ENCODE peak calls at places on chromosome 15, in nine cellular contexts. A is H1; U is M059J; Y is left cardiac atrium; D is ACHN; H is stimulated activated CD4-positive, alpha-beta T cell treated with anti-CD3 and anti-CD28 coated beads, Interleukin-15, amount 100 ng/mL, for 1 hour; Q is non-pigmented ciliary epithelial cell; G is DMS79; X is NCI-H2081. J is an unnamed sample.

GRCh38 chr15:66663664-66664063 is 38.4 kb upstream of the SMAD6 start:
- DNase-seq in A (no peak), U (no peak), Y (no peak), D (no peak), H (no peak), Q (no peak), G (no peak), X (no peak), J (no peak)

GRCh38 chr15:74203914-74204431 is 1.4 kb upstream of the STRA6 start:
- DNase-seq in A (no peak), U (peak; percentile 92), Y (peak; percentile 79), D (no peak), H (no peak), Q (no peak), G (peak; percentile 60), X (peak; percentile 33), J (peak; percentile 91)

GRCh38 chr15:78213425-78213750 is 21.0 kb downstream of the ACSBG1 start:
- DNase-seq in A (no peak), U (no peak), Y (no peak), D (no peak), H (no peak), Q (no peak), G (no peak), X (no peak), J (no peak)

GRCh38 chr15:57489122-57489521 is 102.6 kb upstream of the MYZAP start:
- DNase-seq in A (no peak), U (no peak), Y (no peak), D (no peak), H (no peak), Q (no peak), G (no peak), X (no peak), J (no peak)

GRCh38 chr15:31133890-31134289 is 32.4 kb upstream of the TRPM1 start:
- DNase-seq in A (no peak), U (no peak), Y (no peak), D (no peak), H (no peak), Q (no peak), G (no peak), X (no peak), J (no peak)

GRCh38 chr15:57694264-57694663 is 12.2 kb upstream of the POLR2M start:
- DNase-seq in A (no peak), U (no peak), Y (no peak), D (no peak), H (no peak), Q (no peak), G (no peak), X (no peak), J (peak; percentile 54)

GRCh38 chr15:85473455-85473854 is 93.1 kb downstream of the AKAP13 start:
- DNase-seq in A (no peak), U (peak; percentile 75), Y (no peak), D (peak; percentile 30), H (no peak), Q (no peak), G (no peak), X (no peak), J (no peak)

GRCh38 chr15:40933520-40933904 is 4.4 kb downstream of the DLL4 start:
- DNase-seq in A (no peak), U (no peak), Y (no peak), D (no peak), H (no peak), Q (no peak), G (no peak), X (no peak), J (no peak)

GRCh38 chr15:35912196-35912595 is 366.2 kb upstream of the DPH6 start:
- DNase-seq in A (no peak), U (peak; percentile 3), Y (no peak), D (peak; percentile 5), H (no peak), Q (no peak), G (no peak), X (no peak), J (peak; percentile 45)

GRCh38 chr15:100572362-100572983 is 29.5 kb downstream of the LINS1 start:
- DNase-seq in A (no peak), U (no peak), Y (no peak), D (peak; percentile 16), H (no peak), Q (no peak), G (no peak), X (no peak), J (peak; percentile 52)

GRCh38 chr15:76235186-76235826 is 76.0 kb downstream of the ETFA start:
- DNase-seq in A (no peak), U (peak; percentile 46), Y (no peak), D (peak; percentile 49), H (no peak), Q (no peak), G (no peak), X (peak; percentile 51), J (peak; percentile 66)